ENCODE peak calls at places on chromosomes 12 and 14, in five cellular contexts. H, B, K, R and X are unnamed samples.

GRCh38 chr12:40911676-40912075 is 219.4 kb downstream of the CNTN1 start:
- DNase-seq in H (no peak), B (no peak), K (no peak), R (no peak), X (no peak)

GRCh38 chr12:25257590-25258324 is 7.0 kb upstream of the KRAS start:
- DNase-seq in H (no peak), B (no peak), K (no peak), R (no peak), X (no peak)

GRCh38 chr12:122880668-122881067 is 15.3 kb downstream of the VPS37B start:
- DNase-seq in H (no peak), B (peak), K (no peak), R (no peak), X (no peak)

GRCh38 chr12:2120982-2121758 is 68.4 kb downstream of the CACNA1C start:
- DNase-seq in H (no peak), B (no peak), K (no peak), R (no peak), X (no peak)

GRCh38 chr12:13288501-13288900 is 92.0 kb downstream of the EMP1 start:
- DNase-seq in H (no peak), B (no peak), K (no peak), R (no peak), X (no peak)

GRCh38 chr12:94898388-94898787 is 105.1 kb downstream of the NDUFA12 start:
- DNase-seq in H (no peak), B (no peak), K (no peak), R (no peak), X (no peak)

GRCh38 chr12:23083267-23083666 is 458.3 kb downstream of the ETNK1 start:
- DNase-seq in H (no peak), B (no peak), K (no peak), R (no peak), X (no peak)

GRCh38 chr12:48191096-48191495 is 7.7 kb downstream of the CCDC184 start:
- DNase-seq in H (no peak), B (no peak), K (no peak), R (no peak), X (no peak)

GRCh38 chr14:55449116-55449515 is 8.7 kb upstream of the TBPL2 start:
- DNase-seq in H (no peak), B (no peak), K (no peak), R (no peak), X (no peak)

GRCh38 chr14:28057286-28058011 is 709.1 kb upstream of the FOXG1 start:
- DNase-seq in H (no peak), B (no peak), K (no peak), R (no peak), X (no peak)

GRCh38 chr14:87573581-87573980 is 419.4 kb downstream of the GALC start:
- DNase-seq in H (no peak), B (no peak), K (no peak), R (no peak), X (no peak)

GRCh38 chr14:21454843-21455550 is 926 bp downstream of the CHD8 start:
- DNase-seq in H (no peak), B (no peak), K (no peak), R (no peak), X (no peak)

GRCh38 chr12:12405882-12406281 is 49.0 kb downstream of the BORCS5 start:
- DNase-seq in H (no peak), B (peak), K (no peak), R (no peak), X (no peak)

GRCh38 chr12:75892779-75893408 is 138.7 kb downstream of the PHLDA1 start:
- DNase-seq in H (no peak), B (no peak), K (no peak), R (no peak), X (no peak)

GRCh38 chr14:89900822-89901221 is 53.7 kb downstream of the EFCAB11 start:
- DNase-seq in H (no peak), B (no peak), K (no peak), R (no peak), X (no peak)

GRCh38 chr14:40122978-40123648 is 690.9 kb upstream of the FBXO33 start:
- DNase-seq in H (no peak), B (no peak), K (no peak), R (no peak), X (no peak)

GRCh38 chr12:104740668-104741067 is 217.4 kb downstream of the SLC41A2 start:
- DNase-seq in H (no peak), B (no peak), K (no peak), R (no peak), X (no peak)

GRCh38 chr14:29865299-29865698 is 62.3 kb downstream of the PRKD1 start:
- DNase-seq in H (no peak), B (no peak), K (no peak), R (no peak), X (no peak)

GRCh38 chr12:49865109-49865781 is 22.3 kb upstream of the BCDIN3D start:
- DNase-seq in H (no peak), B (no peak), K (no peak), R (no peak), X (no peak)
- H3K27ac ChIP-seq in H (no peak), B (no peak), K (no peak), R (no peak), X (no peak)

DNA sequence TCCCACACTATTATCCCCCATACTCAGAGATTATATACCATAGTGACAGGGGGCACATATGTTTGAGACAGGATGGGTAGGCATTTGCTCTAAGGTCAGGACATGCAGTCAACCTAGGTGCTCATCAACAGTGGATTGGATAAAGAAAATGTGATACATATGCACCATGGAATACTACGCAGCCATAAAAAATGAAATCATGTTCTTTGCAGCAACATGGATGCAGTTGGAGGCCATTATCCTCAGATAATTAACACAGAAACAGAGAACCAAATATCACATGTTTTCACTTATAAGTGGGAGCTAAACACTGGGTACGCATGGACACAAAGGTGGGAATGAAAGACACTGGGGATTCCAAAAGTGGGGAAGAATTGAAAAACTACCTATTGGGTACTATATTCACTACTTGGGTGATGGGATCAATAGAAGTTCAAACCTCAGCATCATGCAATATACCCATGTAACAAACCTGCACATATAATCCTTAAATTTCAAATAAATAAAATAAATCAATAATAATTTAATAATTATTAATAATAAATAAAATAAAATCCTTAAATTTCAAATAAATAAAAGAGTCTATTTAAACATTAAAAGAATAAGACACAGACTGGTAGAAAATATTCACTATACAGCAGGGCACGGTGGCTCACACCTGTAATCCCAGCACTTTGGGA is 160.1 kb upstream of the CNOT2 start:
- DNase-seq in H (no peak), B (no peak), K (no peak), R (no peak), X (no peak)
- H3K27ac ChIP-seq in H (no peak), B (no peak), K (no peak), R (no peak), X (no peak)

GRCh38 chr14:77979171-77979570 is 179.3 kb downstream of the ADCK1 start:
- DNase-seq in H (no peak), B (no peak), K (no peak), R (no peak), X (no peak)
- H3K27ac ChIP-seq in H (no peak), B (peak), K (no peak), R (no peak), X (no peak)

GRCh38 chr12:119354187-119354586 is 19.7 kb downstream of the CCDC60 start:
- DNase-seq in H (no peak), B (no peak), K (no peak), R (no peak), X (no peak)
- H3K27ac ChIP-seq in H (no peak), B (no peak), K (no peak), R (no peak), X (no peak)